ENCODE peak calls at places on chromosomes 11 and 22, in nine cellular contexts. F, X, C, B, W, O, T, K and P are unnamed samples.

GRCh38 chr22:40007826-40008710 is 13.3 kb downstream of the FAM83F start:
- DNase-seq in F (no peak), X (no peak), C (no peak), B (no peak), W (no peak), O (no peak), T (no peak), K (no peak), P (no peak)

GRCh38 chr22:33832558-33833151 is 87.6 kb downstream of the LARGE1 start:
- DNase-seq in F (no peak), X (no peak), C (no peak), B (no peak), W (no peak), O (no peak), T (no peak), K (no peak), P (no peak)

GRCh38 chr11:4862447-4863236 is 13.6 kb upstream of the OR51S1 start:
- DNase-seq in F (no peak), X (no peak), C (no peak), B (no peak), W (no peak), O (no peak), T (no peak), K (no peak), P (peak; percentile 6)

GRCh38 chr22:43126506-43127165 is 16.1 kb downstream of the BIK start:
- DNase-seq in F (no peak), X (no peak), C (no peak), B (peak; percentile 89), W (peak; percentile 85), O (no peak), T (no peak), K (no peak), P (peak; percentile 46)

GRCh38 chr11:60763692-60764369 is 7.2 kb downstream of the MS4A15 start:
- DNase-seq in F (no peak), X (no peak), C (no peak), B (no peak), W (no peak), O (no peak), T (no peak), K (peak; percentile 73), P (no peak)

GRCh38 chr11:68441466-68442230 is 18.9 kb upstream of the PPP6R3 start:
- DNase-seq in F (no peak), X (no peak), C (no peak), B (no peak), W (peak; percentile 45), O (peak; percentile 61), T (no peak), K (peak; percentile 15), P (peak; percentile 69)

GRCh38 chr11:134561348-134561720 is 149.3 kb upstream of the B3GAT1 start:
- DNase-seq in F (no peak), X (peak; percentile 13), C (no peak), B (no peak), W (no peak), O (no peak), T (no peak), K (no peak), P (peak; percentile 57)

GRCh38 chr11:57214087-57214395 is 23.0 kb downstream of the APLNR start:
- DNase-seq in F (no peak), X (no peak), C (no peak), B (no peak), W (peak; percentile 48), O (no peak), T (no peak), K (no peak), P (peak; percentile 50)

GRCh38 chr11:403021-403760 is 9.2 kb downstream of the PKP3 start:
- DNase-seq in F (no peak), X (no peak), C (no peak), B (no peak), W (no peak), O (no peak), T (no peak), K (no peak), P (no peak)

GRCh38 chr11:124801014-124801413 is 808 bp upstream of the MSANTD2 start:
- DNase-seq in F (no peak), X (no peak), C (no peak), B (peak; percentile 57), W (peak; percentile 39), O (no peak), T (no peak), K (no peak), P (no peak)

GRCh38 chr22:23862103-23862502 is 4.4 kb downstream of the SLC2A11 start:
- DNase-seq in F (peak; percentile 55), X (no peak), C (no peak), B (peak; percentile 65), W (peak; percentile 52), O (peak; percentile 48), T (no peak), K (peak; percentile 10), P (peak; percentile 62)

GRCh38 chr11:36376888-36377758 is 81.0 kb downstream of the PRR5L start:
- DNase-seq in F (peak; percentile 79), X (peak; percentile 76), C (no peak), B (peak; percentile 57), W (peak; percentile 28), O (no peak), T (peak; percentile 50), K (no peak), P (peak; percentile 84)

GRCh38 chr11:129732926-129733325 is 82.7 kb upstream of the TMEM45B start:
- DNase-seq in F (no peak), X (no peak), C (no peak), B (peak; percentile 29), W (no peak), O (no peak), T (no peak), K (no peak), P (peak; percentile 74)

GRCh38 chr11:117759305-117759704 is 37.7 kb downstream of the DSCAML1 start:
- DNase-seq in F (no peak), X (no peak), C (no peak), B (no peak), W (no peak), O (no peak), T (no peak), K (no peak), P (peak; percentile 21)

GRCh38 chr22:27836181-27836580 is 34.6 kb upstream of the MN1 start:
- DNase-seq in F (no peak), X (no peak), C (no peak), B (no peak), W (no peak), O (no peak), T (no peak), K (no peak), P (peak; percentile 77)

GRCh38 chr22:32661296-32661695 is 140.2 kb upstream of the TIMP3 start:
- DNase-seq in F (no peak), X (no peak), C (no peak), B (peak; percentile 69), W (peak; percentile 94), O (no peak), T (no peak), K (no peak), P (peak; percentile 10)

GRCh38 chr11:18907391-18907790 is 31.8 kb downstream of the MRGPRX1 start:
- DNase-seq in F (no peak), X (no peak), C (no peak), B (peak; percentile 13), W (no peak), O (no peak), T (no peak), K (no peak), P (no peak)

GRCh38 chr11:44598831-44599230 is 33.4 kb downstream of the CD82 start:
- DNase-seq in F (no peak), X (no peak), C (no peak), B (no peak), W (no peak), O (no peak), T (no peak), K (no peak), P (no peak)

GRCh38 chr11:117273550-117274289 is 17.4 kb upstream of the BACE1-AS start:
- DNase-seq in F (no peak), X (no peak), C (no peak), B (peak; percentile 46), W (peak; percentile 92), O (no peak), T (no peak), K (no peak), P (peak; percentile 63)

GRCh38 chr22:21641417-21641794 is 696 bp upstream of the SDF2L1 start:
- DNase-seq in F (peak; percentile 59), X (no peak), C (peak; percentile 15), B (peak; percentile 39), W (peak; percentile 55), O (no peak), T (no peak), K (peak; percentile 30), P (no peak)

GRCh38 chr22:49856343-49856742 is 2.7 kb downstream of the ZBED4 start:
- DNase-seq in F (no peak), X (no peak), C (no peak), B (no peak), W (no peak), O (no peak), T (no peak), K (no peak), P (no peak)

GRCh38 chr22:44092636-44093220 is 68.6 kb downstream of the PARVB start:
- DNase-seq in F (no peak), X (no peak), C (no peak), B (no peak), W (no peak), O (no peak), T (no peak), K (no peak), P (no peak)

GRCh38 chr11:129279326-129280026 is 87.4 kb upstream of the ARHGAP32 start:
- DNase-seq in F (peak; percentile 84), X (peak; percentile 82), C (peak; percentile 39), B (peak; percentile 80), W (peak; percentile 67), O (peak; percentile 52), T (peak; percentile 47), K (peak; percentile 95), P (peak; percentile 69)